ENCODE peak calls at places on chromosomes 1 and 21, in six cellular contexts. F, G, K, X, Y and L are unnamed samples.
A peak's percentile ranks its signal among the peaks of the same experiment; 100 is the strongest.

GRCh38 chr1:208207388-208208131 is 36.6 kb downstream of the PLXNA2 start:
- DNase-seq in F (no peak), G (peak; percentile 75), K (no peak), X (no peak), Y (peak; percentile 69), L (no peak)

GRCh38 chr21:30463713-30464112 is 16.5 kb downstream of the KRTAP19-1 start:
- DNase-seq in F (no peak), G (no peak), K (no peak), X (no peak), Y (no peak), L (no peak)

GRCh38 chr21:20730421-20730820 is 267.8 kb upstream of the NCAM2 start:
- DNase-seq in F (no peak), G (no peak), K (no peak), X (no peak), Y (no peak), L (no peak)

GRCh38 chr1:11948822-11949458 is 14.4 kb downstream of the PLOD1 start:
- DNase-seq in F (no peak), G (no peak), K (no peak), X (no peak), Y (no peak), L (no peak)

GRCh38 chr1:231807498-231807897 is 180.9 kb downstream of the DISC1 start:
- DNase-seq in F (no peak), G (no peak), K (no peak), X (no peak), Y (no peak), L (no peak)

GRCh38 chr1:50704126-50704525 is 255.9 kb downstream of the FAF1 start:
- DNase-seq in F (no peak), G (no peak), K (no peak), X (no peak), Y (no peak), L (peak; percentile 18)

GRCh38 chr21:29499734-29500343 is 201.1 kb downstream of the BACH1 start:
- DNase-seq in F (no peak), G (no peak), K (no peak), X (no peak), Y (no peak), L (peak; percentile 80)

GRCh38 chr1:160799641-160800040 is 3.7 kb downstream of the LY9 start:
- DNase-seq in F (no peak), G (no peak), K (no peak), X (no peak), Y (no peak), L (no peak)

GRCh38 chr1:240094043-240094722 is 2.5 kb downstream of the FMN2 start:
- DNase-seq in F (no peak), G (no peak), K (no peak), X (no peak), Y (no peak), L (peak; percentile 83)

GRCh38 chr1:45010855-45011811 is at the start of gene HECTD3:
- DNase-seq in F (peak; percentile 91), G (peak; percentile 94), K (peak; percentile 76), X (peak; percentile 58), Y (peak; percentile 83), L (peak; percentile 85)

GRCh38 chr1:20321573-20321972 is 30.9 kb downstream of the VWA5B1 start:
- DNase-seq in F (no peak), G (no peak), K (no peak), X (no peak), Y (no peak), L (no peak)

GRCh38 chr1:4652631-4653327 is 1.6 kb upstream of the AJAP1 start:
- DNase-seq in F (no peak), G (peak; percentile 89), K (peak; percentile 51), X (peak; percentile 44), Y (no peak), L (peak; percentile 63)

GRCh38 chr1:220315070-220315839 is 43.0 kb upstream of the RAB3GAP2 start:
- DNase-seq in F (no peak), G (no peak), K (no peak), X (no peak), Y (peak; percentile 30), L (no peak)

GRCh38 chr1:192807968-192808587 is 761 bp upstream of the RGS2 start:
- DNase-seq in F (no peak), G (no peak), K (no peak), X (no peak), Y (no peak), L (no peak)

GRCh38 chr1:109298666-109299086 is 8.1 kb downstream of the MYBPHL start:
- DNase-seq in F (no peak), G (no peak), K (no peak), X (no peak), Y (no peak), L (no peak)

GRCh38 chr1:240771450-240771849 is 159.5 kb upstream of the GREM2 start:
- DNase-seq in F (no peak), G (no peak), K (no peak), X (no peak), Y (no peak), L (no peak)

GRCh38 chr1:65717815-65718454 is 74.8 kb upstream of the PDE4B start:
- DNase-seq in F (no peak), G (no peak), K (no peak), X (no peak), Y (no peak), L (peak; percentile 38)

GRCh38 chr1:248622491-248623106 is 12.3 kb downstream of the OR2T11 start:
- DNase-seq in F (no peak), G (no peak), K (no peak), X (no peak), Y (no peak), L (no peak)

GRCh38 chr21:35371217-35371616 is 322.1 kb upstream of the RUNX1 start:
- DNase-seq in F (no peak), G (no peak), K (no peak), X (no peak), Y (no peak), L (no peak)

GRCh38 chr1:171142451-171143121 is 42.5 kb upstream of the FMO2 start:
- DNase-seq in F (no peak), G (no peak), K (peak; percentile 68), X (no peak), Y (peak; percentile 46), L (peak; percentile 11)

GRCh38 chr1:196355206-196355786 is 252.9 kb downstream of the KCNT2 start:
- DNase-seq in F (no peak), G (no peak), K (peak; percentile 16), X (no peak), Y (no peak), L (no peak)

GRCh38 chr1:62964141-62964540 is 180.2 kb downstream of the ATG4C start:
- DNase-seq in F (no peak), G (no peak), K (no peak), X (no peak), Y (no peak), L (no peak)

GRCh38 chr1:114139540-114139939 is 14.1 kb downstream of the SYT6 start:
- DNase-seq in F (no peak), G (no peak), K (no peak), X (no peak), Y (no peak), L (no peak)
- H3K9me3 ChIP-seq in F (no peaks in the 10 kb centered on the region), G (no peaks in the 10 kb centered on the region), K (no peaks in the 10 kb centered on the region), X (no peaks in the 10 kb centered on the region), Y (no peaks in the 10 kb centered on the region), L (no peaks in the 10 kb centered on the region)

GRCh38 chr1:167367705-167368104 is 147.0 kb downstream of the POU2F1 start:
- DNase-seq in F (no peak), G (no peak), K (no peak), X (no peak), Y (no peak), L (no peak)

GRCh38 chr1:167362638-167363037 is 142.0 kb downstream of the POU2F1 start:
- DNase-seq in F (no peak), G (no peak), K (no peak), X (no peak), Y (no peak), L (no peak)

GRCh38 chr1:167369933-167370332 is 148.4 kb downstream of the CD247 start:
- DNase-seq in F (no peak), G (no peak), K (no peak), X (no peak), Y (no peak), L (no peak)

GRCh38 chr1:167360120-167360519 is 139.4 kb downstream of the POU2F1 start:
- DNase-seq in F (no peak), G (no peak), K (no peak), X (no peak), Y (no peak), L (no peak)

GRCh38 chr1:167365360-167365759 is 144.7 kb downstream of the POU2F1 start:
- DNase-seq in F (no peak), G (no peak), K (no peak), X (no peak), Y (no peak), L (no peak)
- TF ChIP-seq CTCF in F (no peak), G (no peak), K (no peak), X (no peak), Y (no peak), L (no peak)

GRCh38 chr1:227666286-227666685 is 68.8 kb downstream of the JMJD4 start:
- DNase-seq in F (no peak), G (no peak), K (no peak), X (no peak), Y (no peak), L (no peak)
- H3K9me3 ChIP-seq in F (peaks cover 100% of the 10 kb centered on the region), G (peaks cover 14% of the 10 kb centered on the region), K (peaks cover 19% of the 10 kb centered on the region), X (peaks cover 97% of the 10 kb centered on the region), Y (peaks cover 30% of the 10 kb centered on the region), L (no peaks in the 10 kb centered on the region)

DNA sequence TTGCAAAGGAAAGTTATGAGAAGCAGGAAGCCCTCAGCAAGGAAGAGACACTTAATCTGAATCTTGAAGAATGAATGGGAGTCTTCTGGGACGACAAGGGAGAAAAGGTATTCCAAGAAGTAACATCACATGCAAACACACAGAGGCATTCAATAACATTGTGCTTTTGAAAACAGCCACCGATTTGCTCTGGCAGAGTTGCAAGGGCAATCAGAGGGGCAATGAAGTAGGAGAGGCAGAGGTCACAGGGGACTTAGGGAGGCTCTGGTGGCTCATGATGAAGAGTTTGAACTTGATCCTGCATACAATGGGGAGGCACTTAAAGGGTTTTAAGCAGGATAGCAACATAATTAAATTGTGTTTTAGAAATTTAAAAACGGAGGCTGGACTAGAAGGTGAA is 107.7 kb downstream of the DDX20 start:
- DNase-seq in F (no peak), G (no peak), K (no peak), X (no peak), Y (no peak), L (no peak)
- TF ChIP-seq CTCF in F (no peak), G (no peak), K (no peak), X (no peak), Y (no peak), L (no peak)

GRCh38 chr1:52534928-52535764 is 17.7 kb downstream of the TUT4 start:
- DNase-seq in F (no peak), G (no peak), K (no peak), X (no peak), Y (no peak), L (no peak)
- H3K9me3 ChIP-seq in F (no peaks in the 10 kb centered on the region), G (no peaks in the 10 kb centered on the region), K (no peaks in the 10 kb centered on the region), X (peaks cover 4% of the 10 kb centered on the region), Y (no peaks in the 10 kb centered on the region), L (no peaks in the 10 kb centered on the region)

GRCh38 chr1:235448616-235449015 is 55.6 kb downstream of the B3GALNT2 start:
- DNase-seq in F (no peak), G (no peak), K (no peak), X (no peak), Y (no peak), L (no peak)

GRCh38 chr1:235441159-235441685 is 63.0 kb downstream of the B3GALNT2 start:
- DNase-seq in F (no peak), G (no peak), K (no peak), X (no peak), Y (no peak), L (no peak)

GRCh38 chr1:235442788-235443429 is 61.3 kb downstream of the B3GALNT2 start:
- DNase-seq in F (no peak), G (no peak), K (no peak), X (no peak), Y (no peak), L (no peak)
- TF ChIP-seq CTCF in F (no peak), G (no peak), K (no peak), X (no peak), Y (no peak), L (no peak)